ENCODE peak calls at places on chromosomes 16 and 17, in six cellular contexts. One of them, this sample, is unnamed.

GRCh38 chr16:11104168-11105037 is 151.6 kb downstream of the SOCS1 start:
- DNase-seq in hippocampal formation: no peak
- DNase-seq in HCEC 1CT: no peak
- DNase-seq in activated CD4-positive, alpha-beta memory T cell treated with anti-CD3 and anti-CD28 coated beads, Interleukin-2, amount 10 ng/mL, durations not matched to agents 7 days and 5 days: no peak
- DNase-seq in IMR-90: no peak
- DNase-seq in activated naive CD8-positive, alpha-beta T cell treated with anti-CD3 and anti-CD28 coated beads, Interleukin-2, amount 10 ng/mL, durations not matched to agents 7 days and 5 days: no peak
- DNase-seq in this sample: no peak

GRCh38 chr16:9042943-9043680 is 48.3 kb upstream of the HAPSTR1 start:
- DNase-seq in hippocampal formation: no peak
- DNase-seq in HCEC 1CT: peak
- DNase-seq in activated CD4-positive, alpha-beta memory T cell treated with anti-CD3 and anti-CD28 coated beads, Interleukin-2, amount 10 ng/mL, durations not matched to agents 7 days and 5 days: no peak
- DNase-seq in IMR-90: peak
- DNase-seq in activated naive CD8-positive, alpha-beta T cell treated with anti-CD3 and anti-CD28 coated beads, Interleukin-2, amount 10 ng/mL, durations not matched to agents 7 days and 5 days: no peak
- DNase-seq in this sample: no peak

GRCh38 chr17:73820686-73821448 is 176.6 kb upstream of the SDK2 start:
- DNase-seq in hippocampal formation: no peak
- DNase-seq in HCEC 1CT: no peak
- DNase-seq in activated CD4-positive, alpha-beta memory T cell treated with anti-CD3 and anti-CD28 coated beads, Interleukin-2, amount 10 ng/mL, durations not matched to agents 7 days and 5 days: no peak
- DNase-seq in IMR-90: no peak
- DNase-seq in activated naive CD8-positive, alpha-beta T cell treated with anti-CD3 and anti-CD28 coated beads, Interleukin-2, amount 10 ng/mL, durations not matched to agents 7 days and 5 days: no peak
- DNase-seq in this sample: peak

GRCh38 chr16:84266451-84266850 is 26.6 kb upstream of the KCNG4 start:
- DNase-seq in hippocampal formation: peak
- DNase-seq in HCEC 1CT: peak
- DNase-seq in activated CD4-positive, alpha-beta memory T cell treated with anti-CD3 and anti-CD28 coated beads, Interleukin-2, amount 10 ng/mL, durations not matched to agents 7 days and 5 days: peak
- DNase-seq in IMR-90: peak
- DNase-seq in activated naive CD8-positive, alpha-beta T cell treated with anti-CD3 and anti-CD28 coated beads, Interleukin-2, amount 10 ng/mL, durations not matched to agents 7 days and 5 days: no peak
- DNase-seq in this sample: peak

GRCh38 chr16:27242398-27242797 is 26.2 kb downstream of the NSMCE1 start:
- DNase-seq in hippocampal formation: no peak
- DNase-seq in HCEC 1CT: no peak
- DNase-seq in activated CD4-positive, alpha-beta memory T cell treated with anti-CD3 and anti-CD28 coated beads, Interleukin-2, amount 10 ng/mL, durations not matched to agents 7 days and 5 days: no peak
- DNase-seq in IMR-90: no peak
- DNase-seq in activated naive CD8-positive, alpha-beta T cell treated with anti-CD3 and anti-CD28 coated beads, Interleukin-2, amount 10 ng/mL, durations not matched to agents 7 days and 5 days: peak
- DNase-seq in this sample: no peak

GRCh38 chr17:78925234-78925633 is at the start of gene TIMP2:
- DNase-seq in hippocampal formation: peak
- DNase-seq in HCEC 1CT: peak
- DNase-seq in activated CD4-positive, alpha-beta memory T cell treated with anti-CD3 and anti-CD28 coated beads, Interleukin-2, amount 10 ng/mL, durations not matched to agents 7 days and 5 days: peak
- DNase-seq in IMR-90: peak
- DNase-seq in activated naive CD8-positive, alpha-beta T cell treated with anti-CD3 and anti-CD28 coated beads, Interleukin-2, amount 10 ng/mL, durations not matched to agents 7 days and 5 days: peak
- DNase-seq in this sample: peak

GRCh38 chr17:7262192-7263070 is at the start of gene CLDN7:
- DNase-seq in hippocampal formation: no peak
- DNase-seq in HCEC 1CT: no peak
- DNase-seq in activated CD4-positive, alpha-beta memory T cell treated with anti-CD3 and anti-CD28 coated beads, Interleukin-2, amount 10 ng/mL, durations not matched to agents 7 days and 5 days: no peak
- DNase-seq in IMR-90: no peak
- DNase-seq in activated naive CD8-positive, alpha-beta T cell treated with anti-CD3 and anti-CD28 coated beads, Interleukin-2, amount 10 ng/mL, durations not matched to agents 7 days and 5 days: peak
- DNase-seq in this sample: no peak

GRCh38 chr17:13589658-13590057 is 12.1 kb downstream of the HS3ST3A1 start:
- DNase-seq in hippocampal formation: no peak
- DNase-seq in HCEC 1CT: no peak
- DNase-seq in activated CD4-positive, alpha-beta memory T cell treated with anti-CD3 and anti-CD28 coated beads, Interleukin-2, amount 10 ng/mL, durations not matched to agents 7 days and 5 days: no peak
- DNase-seq in IMR-90: no peak
- DNase-seq in activated naive CD8-positive, alpha-beta T cell treated with anti-CD3 and anti-CD28 coated beads, Interleukin-2, amount 10 ng/mL, durations not matched to agents 7 days and 5 days: no peak
- DNase-seq in this sample: no peak

GRCh38 chr17:57706761-57707160 is 38.3 kb downstream of the CCDC182 start:
- DNase-seq in hippocampal formation: no peak
- DNase-seq in HCEC 1CT: no peak
- DNase-seq in activated CD4-positive, alpha-beta memory T cell treated with anti-CD3 and anti-CD28 coated beads, Interleukin-2, amount 10 ng/mL, durations not matched to agents 7 days and 5 days: no peak
- DNase-seq in IMR-90: no peak
- DNase-seq in activated naive CD8-positive, alpha-beta T cell treated with anti-CD3 and anti-CD28 coated beads, Interleukin-2, amount 10 ng/mL, durations not matched to agents 7 days and 5 days: no peak
- DNase-seq in this sample: no peak

GRCh38 chr16:88454315-88455057 is 1.4 kb downstream of the ZFPM1 start:
- DNase-seq in hippocampal formation: no peak
- DNase-seq in HCEC 1CT: no peak
- DNase-seq in activated CD4-positive, alpha-beta memory T cell treated with anti-CD3 and anti-CD28 coated beads, Interleukin-2, amount 10 ng/mL, durations not matched to agents 7 days and 5 days: peak
- DNase-seq in IMR-90: no peak
- DNase-seq in activated naive CD8-positive, alpha-beta T cell treated with anti-CD3 and anti-CD28 coated beads, Interleukin-2, amount 10 ng/mL, durations not matched to agents 7 days and 5 days: peak
- DNase-seq in this sample: no peak

GRCh38 chr16:55051571-55051970 is 120.9 kb downstream of the IRX5 start:
- DNase-seq in hippocampal formation: no peak
- DNase-seq in HCEC 1CT: no peak
- DNase-seq in activated CD4-positive, alpha-beta memory T cell treated with anti-CD3 and anti-CD28 coated beads, Interleukin-2, amount 10 ng/mL, durations not matched to agents 7 days and 5 days: no peak
- DNase-seq in IMR-90: no peak
- DNase-seq in activated naive CD8-positive, alpha-beta T cell treated with anti-CD3 and anti-CD28 coated beads, Interleukin-2, amount 10 ng/mL, durations not matched to agents 7 days and 5 days: no peak
- DNase-seq in this sample: no peak

This sample was measured in amygdala.